ENCODE peak calls at places on chromosome 16, in five cellular contexts. H is fibroblast of pulmonary artery; C is posterior cingulate gyrus; Q is activated T-cell treated with anti-CD3 and anti-CD28 coated beads, Interleukin-2, amount 50 U/mL, for 1 hour; G is hepatic stellate cell. F is an unnamed sample.

GRCh38 chr16:85457366-85457765 is 155.8 kb upstream of the GSE1 start:
- DNase-seq in C (no peak), Q (no peak), G (peak), H (no peak), F (peak)

GRCh38 chr16:78984324-78984723 is 616.2 kb downstream of the MAF start:
- DNase-seq in C (no peak), H (no peak), G (no peak), Q (no peak), F (no peak)

GRCh38 chr16:58551496-58551895 is 36.2 kb downstream of the SETD6 start:
- DNase-seq in G (no peak), Q (no peak), H (no peak), C (no peak), F (no peak)

GRCh38 chr16:71540-72341 is 690 bp downstream of the RHBDF1 start:
- DNase-seq in H (peak), G (peak), Q (no peak), C (no peak), F (peak)

GRCh38 chr16:58515125-58515870 is at the start of gene SETD6:
- DNase-seq in G (peak), C (peak), Q (peak), H (peak), F (peak)

GRCh38 chr16:80938035-80938927 is 68.4 kb downstream of the CMC2 start:
- DNase-seq in G (peak), Q (no peak), H (peak), C (no peak), F (peak)

GRCh38 chr16:4607841-4608703 is 6.6 kb downstream of the UBALD1 start:
- DNase-seq in H (no peak), C (no peak), G (no peak), Q (no peak), F (no peak)

GRCh38 chr16:75238132-75238852 is 13.1 kb downstream of the BCAR1 start:
- DNase-seq in G (peak), Q (no peak), H (peak), C (peak), F (peak)

GRCh38 chr16:56269824-56270684 is 78.8 kb downstream of the GNAO1 start:
- DNase-seq in C (no peak), H (peak), Q (no peak), G (peak), F (no peak)

GRCh38 chr16:77993111-77993571 is 29.2 kb upstream of the CLEC3A start:
- DNase-seq in G (no peak), C (no peak), H (no peak), Q (no peak), F (no peak)